ENCODE peak calls at places on chromosomes 3 and 15, in nine cellular contexts. R, C, U, I, T, Y, V, Z and E are unnamed samples.
A peak's percentile ranks its signal among the peaks of the same experiment; 100 is the strongest.

GRCh38 chr3:109356442-109357155 is 19.3 kb upstream of the DPPA4 start:
- DNase-seq in R (no peak), C (no peak), U (no peak), I (no peak), T (no peak), Y (no peak), V (no peak), Z (no peak), E (no peak)

GRCh38 chr15:52710050-52710709 is 31.0 kb upstream of the ATOSA start:
- DNase-seq in R (no peak), C (no peak), U (no peak), I (no peak), T (no peak), Y (no peak), V (no peak), Z (no peak), E (no peak)

GRCh38 chr15:53576841-53577240 is 182.6 kb downstream of the WDR72 start:
- DNase-seq in R (no peak), C (no peak), U (no peak), I (no peak), T (no peak), Y (no peak), V (no peak), Z (no peak), E (no peak)

GRCh38 chr15:96849501-96849900 is 519.0 kb downstream of the NR2F2 start:
- DNase-seq in R (peak; percentile 38), C (no peak), U (no peak), I (no peak), T (no peak), Y (no peak), V (no peak), Z (no peak), E (peak; percentile 94)

GRCh38 chr3:108001457-108001856 is 89.4 kb downstream of the CD47 start:
- DNase-seq in R (no peak), C (no peak), U (no peak), I (no peak), T (no peak), Y (peak; percentile 80), V (no peak), Z (no peak), E (no peak)

GRCh38 chr3:9583792-9584191 is 30.2 kb upstream of the LHFPL4 start:
- DNase-seq in R (no peak), C (no peak), U (no peak), I (no peak), T (no peak), Y (no peak), V (no peak), Z (no peak), E (no peak)

GRCh38 chr3:60742606-60743145 is 508.6 kb downstream of the FHIT start:
- DNase-seq in R (peak; percentile 17), C (no peak), U (no peak), I (peak; percentile 61), T (no peak), Y (peak; percentile 42), V (no peak), Z (no peak), E (peak; percentile 80)

GRCh38 chr3:134617608-134618472 is 33.0 kb downstream of the KY start:
- DNase-seq in R (no peak), C (no peak), U (no peak), I (no peak), T (no peak), Y (no peak), V (no peak), Z (no peak), E (no peak)

GRCh38 chr3:115040673-115041286 is 106.3 kb downstream of the ZBTB20 start:
- DNase-seq in R (peak; percentile 71), C (no peak), U (peak; percentile 22), I (peak; percentile 33), T (peak; percentile 21), Y (peak; percentile 48), V (no peak), Z (no peak), E (peak; percentile 36)

GRCh38 chr3:53846134-53846850 is at the start of the genes CHDH and IL17RB:
- DNase-seq in R (no peak), C (peak; percentile 37), U (peak; percentile 4), I (no peak), T (no peak), Y (peak; percentile 87), V (peak; percentile 65), Z (no peak), E (no peak)

GRCh38 chr3:41173926-41174702 is 25.2 kb upstream of the CTNNB1 start:
- DNase-seq in R (no peak), C (no peak), U (no peak), I (no peak), T (no peak), Y (no peak), V (no peak), Z (no peak), E (no peak)

GRCh38 chr3:64342940-64343691 is 117.8 kb upstream of the PRICKLE2 start:
- DNase-seq in R (peak; percentile 87), C (no peak), U (no peak), I (no peak), T (no peak), Y (peak; percentile 65), V (no peak), Z (no peak), E (peak; percentile 93)

GRCh38 chr15:77905301-77905920 is 172.1 kb downstream of the TBC1D2B start:
- DNase-seq in R (no peak), C (no peak), U (no peak), I (no peak), T (no peak), Y (no peak), V (no peak), Z (no peak), E (no peak)

GRCh38 chr15:64443747-64444621 is 16.4 kb upstream of the ZNF609 start:
- DNase-seq in R (peak; percentile 91), C (no peak), U (no peak), I (no peak), T (no peak), Y (peak; percentile 72), V (no peak), Z (no peak), E (peak; percentile 93)

GRCh38 chr3:165279471-165279870 is 83.3 kb upstream of the SLITRK3 start:
- DNase-seq in R (no peak), C (no peak), U (no peak), I (no peak), T (no peak), Y (no peak), V (no peak), Z (no peak), E (peak; percentile 13)

GRCh38 chr15:55627730-55628368 is 39.7 kb upstream of the PYGO1 start:
- DNase-seq in R (peak; percentile 90), C (no peak), U (no peak), I (peak; percentile 20), T (no peak), Y (peak; percentile 80), V (no peak), Z (no peak), E (peak; percentile 93)

GRCh38 chr15:49238342-49238741 is 68.3 kb downstream of the GALK2 start:
- DNase-seq in R (peak; percentile 90), C (no peak), U (no peak), I (no peak), T (no peak), Y (peak; percentile 60), V (no peak), Z (no peak), E (peak; percentile 85)

GRCh38 chr15:47870956-47871625 is 153.8 kb downstream of the SEMA6D start:
- DNase-seq in R (peak; percentile 46), C (no peak), U (no peak), I (peak; percentile 20), T (no peak), Y (peak; percentile 37), V (no peak), Z (no peak), E (peak; percentile 86)

GRCh38 chr3:69425249-69425648 is 39.4 kb upstream of the FRMD4B start:
- DNase-seq in R (peak; percentile 66), C (peak; percentile 9), U (peak; percentile 6), I (no peak), T (peak; percentile 4), Y (peak; percentile 49), V (no peak), Z (no peak), E (peak; percentile 52)

GRCh38 chr3:76500746-76501275 is 539.1 kb upstream of the ROBO2 start:
- DNase-seq in R (peak; percentile 8), C (no peak), U (no peak), I (no peak), T (no peak), Y (no peak), V (no peak), Z (no peak), E (peak; percentile 36)

GRCh38 chr3:42043116-42043796 is 47.9 kb upstream of the TRAK1 start:
- DNase-seq in R (peak; percentile 96), C (no peak), U (no peak), I (peak; percentile 88), T (no peak), Y (peak; percentile 71), V (peak; percentile 52), Z (no peak), E (peak; percentile 83)

GRCh38 chr3:149970716-149971402 is at the start of gene PFN2:
- DNase-seq in R (peak; percentile 82), C (peak; percentile 29), U (peak; percentile 52), I (peak; percentile 59), T (peak; percentile 48), Y (peak; percentile 87), V (peak; percentile 78), Z (peak; percentile 54), E (peak; percentile 85)

GRCh38 chr3:38163117-38163870 is 2.0 kb upstream of the OXSR1 start:
- DNase-seq in R (no peak), C (no peak), U (no peak), I (no peak), T (no peak), Y (peak; percentile 22), V (no peak), Z (no peak), E (no peak)

GRCh38 chr3:130963878-130964277 is 62.7 kb downstream of the ASTE1 start:
- DNase-seq in R (peak; percentile 99), C (no peak), U (no peak), I (peak; percentile 7), T (no peak), Y (peak; percentile 13), V (no peak), Z (no peak), E (peak; percentile 96)

GRCh38 chr3:189508784-189509489 is 122.3 kb upstream of the TP63 start:
- DNase-seq in R (no peak), C (no peak), U (no peak), I (no peak), T (no peak), Y (no peak), V (no peak), Z (no peak), E (no peak)

GRCh38 chr15:95086543-95087252 is 855.3 kb downstream of the MCTP2 start:
- DNase-seq in R (peak; percentile 75), C (no peak), U (no peak), I (peak; percentile 37), T (no peak), Y (peak; percentile 40), V (no peak), Z (no peak), E (peak; percentile 91)

GRCh38 chr15:88623061-88623460 is 1.9 kb downstream of the AEN start:
- DNase-seq in R (peak; percentile 63), C (no peak), U (peak; percentile 44), I (no peak), T (no peak), Y (peak; percentile 54), V (no peak), Z (no peak), E (peak; percentile 85)

GRCh38 chr3:16910207-16910606 is 25.5 kb downstream of the PLCL2 start:
- DNase-seq in R (no peak), C (no peak), U (no peak), I (no peak), T (no peak), Y (no peak), V (no peak), Z (no peak), E (no peak)